ENCODE peak calls at places on chromosomes 4 and X, in four cellular contexts. S, D, C and L are unnamed samples.

GRCh38 chr4:107890779-107891178 is 40.6 kb upstream of the CYP2U1 start:
- DNase-seq in S (no peak), D (no peak), C (no peak), L (no peak)

GRCh38 chr4:184361443-184361842 is 112.9 kb downstream of the IRF2 start:
- DNase-seq in S (peak), D (peak), C (no peak), L (no peak)

GRCh38 chr4:152778656-152779512 is 646 bp downstream of the TIGD4 start:
- DNase-seq in S (peak), D (peak), C (peak), L (peak)

GRCh38 chr4:71004281-71004851 is 10.9 kb downstream of the DCK start:
- DNase-seq in S (no peak), D (no peak), C (no peak), L (no peak)

GRCh38 chr4:130368668-130369067 is 1272.7 kb downstream of the C4orf33 start:
- DNase-seq in S (no peak), D (no peak), C (no peak), L (no peak)

GRCh38 chr4:7772708-7773385 is 166.8 kb downstream of the AFAP1 start:
- DNase-seq in S (peak), D (no peak), C (peak), L (no peak)

GRCh38 chrX:38664285-38664684 is 102.9 kb downstream of the TSPAN7 start:
- DNase-seq in S (peak), D (peak), C (no peak), L (peak)

GRCh38 chrX:85113746-85114145 is 110.1 kb downstream of the APOOL start:
- DNase-seq in S (no peak), D (no peak), C (no peak), L (no peak)

GRCh38 chr4:48079972-48080391 is 54.1 kb downstream of the TXK start:
- DNase-seq in S (no peak), D (peak), C (no peak), L (peak)

GRCh38 chrX:67288958-67289641 is 254.7 kb upstream of the AR start:
- DNase-seq in S (peak), D (no peak), C (peak), L (no peak)

GRCh38 chr4:151721466-151721865 is 39.3 kb downstream of the GATB start:
- DNase-seq in S (peak), D (no peak), C (peak), L (no peak)

GRCh38 chrX:40778861-40779575 is 43.7 kb upstream of the MED14 start:
- DNase-seq in S (peak), D (peak), C (no peak), L (peak)

GRCh38 chr4:89024051-89024675 is 32.8 kb downstream of the FAM13A start:
- DNase-seq in S (peak), D (peak), C (peak), L (peak)

GRCh38 chr4:118167306-118167705 is 133.0 kb downstream of the NDST3 start:
- DNase-seq in S (no peak), D (no peak), C (no peak), L (no peak)

GRCh38 chrX:39843318-39843717 is 254.4 kb downstream of the BCOR start:
- DNase-seq in S (no peak), D (no peak), C (no peak), L (no peak)

GRCh38 chr4:42492977-42493376 is 95.7 kb downstream of the SHISA3 start:
- DNase-seq in S (no peak), D (no peak), C (peak), L (no peak)

GRCh38 chrX:64204701-64205440 is 637 bp downstream of the AMER1 start:
- DNase-seq in S (peak), D (peak), C (peak), L (peak)

GRCh38 chr4:90030202-90030601 is 97.0 kb upstream of the CCSER1 start:
- DNase-seq in S (no peak), D (no peak), C (no peak), L (no peak)

GRCh38 chrX:153643431-153644351 is 3.3 kb upstream of the DUSP9 start:
- DNase-seq in S (no peak), D (no peak), C (no peak), L (no peak)

GRCh38 chrX:38192007-38192625 is 28.6 kb downstream of the SRPX start:
- DNase-seq in S (peak), D (no peak), C (peak), L (no peak)

GRCh38 chr4:25441519-25442117 is 64.6 kb downstream of the ANAPC4 start:
- DNase-seq in S (peak), D (peak), C (peak), L (peak)

GRCh38 chr4:176793060-176793605 is 411 bp upstream of the VEGFC start:
- DNase-seq in S (no peak), D (no peak), C (no peak), L (no peak)

GRCh38 chr4:176794151-176794550 is 1.4 kb upstream of the VEGFC start:
- DNase-seq in S (peak), D (peak), C (no peak), L (peak)

GRCh38 chr4:176790398-176790797 is 2.3 kb downstream of the VEGFC start:
- DNase-seq in S (no peak), D (peak), C (no peak), L (peak)

GRCh38 chr4:176791591-176792347 is 953 bp downstream of the VEGFC start:
- DNase-seq in S (peak), D (peak), C (no peak), L (peak)

DNA sequence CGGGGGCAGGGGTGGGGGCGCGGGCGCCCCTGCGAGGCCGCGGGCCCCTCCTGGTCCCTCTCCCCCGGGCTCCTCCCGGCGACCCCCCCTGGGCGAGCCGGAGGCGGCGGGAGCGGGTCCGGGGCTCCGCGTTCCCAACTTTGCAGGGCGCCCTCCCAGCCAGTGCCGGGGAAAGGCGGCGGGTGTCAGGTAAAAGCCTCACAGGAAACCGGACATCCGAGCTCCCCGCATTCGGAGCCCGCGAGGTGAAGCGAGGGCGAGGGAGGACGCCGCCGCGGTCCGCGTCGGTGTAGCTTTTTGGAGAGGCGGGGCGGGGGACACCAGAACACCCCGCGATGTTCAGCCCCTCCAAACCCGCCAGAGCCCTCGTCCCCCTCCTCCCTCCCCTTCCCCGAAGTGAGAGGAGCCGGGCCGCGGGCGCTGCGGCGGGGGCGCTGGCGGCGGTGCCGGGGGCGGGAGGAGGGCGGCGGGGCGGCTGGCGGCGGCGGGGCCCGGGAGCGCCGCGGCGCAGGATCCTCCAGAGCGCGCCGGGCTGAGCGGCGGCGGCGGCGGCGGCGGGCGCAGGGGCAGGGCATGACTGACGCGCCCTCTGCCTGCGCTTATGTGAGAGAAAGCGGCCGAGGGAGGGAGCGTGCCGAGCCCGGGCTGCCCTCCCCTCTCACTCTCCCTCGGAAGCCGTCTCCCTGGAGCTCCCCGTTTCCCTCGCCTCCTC is at the start of gene VEGFC:
- DNase-seq in S (peak), D (peak), C (peak), L (peak)
- TF ChIP-seq CTCF in S (peak), D (no peak), C (no peak), L (no peak)

GRCh38 chr4:15466596-15466995 is 3.1 kb upstream of the CC2D2A start:
- DNase-seq in S (no peak), D (no peak), C (no peak), L (no peak)

GRCh38 chr4:15469402-15470148 is at the start of gene CC2D2A:
- DNase-seq in S (peak), D (peak), C (peak), L (peak)

DNA sequence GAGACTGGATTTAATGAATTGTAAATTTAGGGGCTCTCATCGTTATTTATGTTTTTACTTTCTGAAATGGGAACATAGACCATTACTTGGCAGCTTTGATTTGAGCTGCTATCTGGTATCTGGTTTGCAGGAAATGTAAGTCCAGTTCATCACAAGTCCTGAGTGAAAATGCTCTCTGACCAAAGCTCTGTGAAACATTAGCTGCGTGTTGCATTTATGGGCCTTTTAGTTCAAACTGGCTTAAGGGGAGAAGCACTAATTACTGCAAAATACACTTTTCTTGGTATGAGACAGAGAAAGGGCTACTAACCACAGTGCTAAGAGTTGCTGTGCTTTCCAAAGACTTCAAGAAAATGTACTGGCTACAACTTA is 453 bp downstream of the CC2D2A start:
- DNase-seq in S (no peak), D (no peak), C (no peak), L (no peak)
- H3K4me3 ChIP-seq in S (peak), D (peak), C (peak), L (peak)

DNA sequence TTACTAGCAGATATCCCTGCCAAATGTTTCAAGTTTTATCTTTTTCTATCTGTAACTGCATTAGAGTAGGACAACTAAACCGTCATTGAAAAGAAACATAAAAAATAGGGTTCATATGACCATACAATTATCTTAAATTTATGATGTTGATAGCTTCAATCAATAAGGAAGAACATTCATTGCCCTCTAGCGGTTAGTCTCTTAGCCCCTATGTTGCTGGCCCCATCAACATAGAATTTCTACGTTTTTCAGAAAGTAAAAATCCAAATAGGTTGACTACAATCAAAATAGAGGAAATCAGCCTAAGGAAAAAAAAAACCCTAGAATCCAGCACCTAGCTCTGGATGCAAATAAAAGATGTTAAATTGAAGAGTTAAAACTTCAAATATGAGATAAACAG is 225.1 kb upstream of the ITM2A start:
- DNase-seq in S (no peak), D (no peak), C (no peak), L (no peak)
- TF ChIP-seq CTCF in S (no peak), D (no peak), C (no peak), L (no peak)

GRCh38 chrX:117376460-117376859 is 740.1 kb downstream of the KLHL13 start:
- DNase-seq in S (no peak), D (no peak), C (peak), L (no peak)
- H3K4me3 ChIP-seq in S (no peak), D (no peak), C (no peak), L (no peak)

GRCh38 chr4:5142726-5143125 is 91.4 kb downstream of the STK32B start:
- DNase-seq in S (peak), D (peak), C (peak), L (peak)
- TF ChIP-seq CTCF in S (peak), D (peak), C (peak), L (peak)

GRCh38 chr4:13284932-13285331 is 199.2 kb downstream of the RAB28 start:
- DNase-seq in S (no peak), D (no peak), C (no peak), L (no peak)
- H3K4me3 ChIP-seq in S (no peak), D (no peak), C (no peak), L (no peak)

GRCh38 chrX:43585922-43586321 is 70.2 kb upstream of the MAOA start:
- DNase-seq in S (no peak), D (no peak), C (no peak), L (no peak)
- TF ChIP-seq CTCF in S (no peak), D (no peak), C (no peak), L (no peak)

GRCh38 chr4:169226565-169226964 is 44.2 kb downstream of the SH3RF1 start:
- DNase-seq in S (no peak), D (peak), C (no peak), L (no peak)
- H3K4me3 ChIP-seq in S (no peak), D (no peak), C (no peak), L (no peak)

GRCh38 chr4:44674471-44674870 is 3.7 kb upstream of the GUF1 start:
- DNase-seq in S (no peak), D (peak), C (no peak), L (no peak)
- TF ChIP-seq CTCF in S (no peak), D (peak), C (no peak), L (no peak)